ENCODE peak calls at places on chromosome 22, in four cellular contexts. Z is H1, D is K562, H is SK-N-SH. J is an unnamed sample.

GRCh38 chr22:30823015-30823370 is 128.3 kb downstream of the OSBP2 start:
- DNase-seq in Z (no peak), D (peak), H (peak), J (no peak)

GRCh38 chr22:31950226-31950625 is 5.9 kb downstream of the YWHAH start:
- DNase-seq in D (no peak), Z (no peak), H (no peak), J (no peak)

GRCh38 chr22:17921871-17922821 is 102.2 kb downstream of the MICAL3 start:
- DNase-seq in Z (peak), H (no peak), D (peak), J (no peak)

GRCh38 chr22:33450756-33451155 is 392.6 kb upstream of the SYN3 start:
- DNase-seq in H (no peak), Z (no peak), D (no peak), J (no peak)

GRCh38 chr22:33923660-33924246 is 3.5 kb upstream of the LARGE1 start:
- DNase-seq in Z (peak), D (peak), H (peak), J (peak)

GRCh38 chr22:45450931-45451651 is 37.6 kb downstream of the RIBC2 start:
- DNase-seq in D (no peak), H (no peak), Z (no peak), J (no peak)

GRCh38 chr22:43845981-43846380 is 16.3 kb downstream of the SULT4A1 start:
- DNase-seq in H (no peak), Z (no peak), D (no peak), J (no peak)

GRCh38 chr22:50059185-50059880 is 1.2 kb upstream of the TTLL8 start:
- DNase-seq in Z (no peak), D (peak), H (peak), J (no peak)

GRCh38 chr22:19886605-19887250 is 32.1 kb upstream of the GNB1L start:
- DNase-seq in H (no peak), Z (no peak), D (no peak), J (peak)

GRCh38 chr22:41501209-41501608 is 32.3 kb downstream of the ACO2 start:
- DNase-seq in D (no peak), Z (no peak), H (peak), J (peak)

GRCh38 chr22:20650294-20651207 is 123.4 kb upstream of the SERPIND1 start:
- DNase-seq in H (no peak), D (peak), Z (peak), J (no peak)

GRCh38 chr22:44186737-44187136 is 6.0 kb downstream of the PARVG start:
- DNase-seq in Z (no peak), D (no peak), H (no peak), J (no peak)

GRCh38 chr22:29816128-29816527 is 21.9 kb downstream of the ASCC2 start:
- DNase-seq in H (no peak), D (no peak), Z (no peak), J (no peak)

GRCh38 chr22:16959345-16959930 is 48.6 kb downstream of the GAB4 start:
- DNase-seq in Z (peak), H (no peak), D (peak), J (no peak)

GRCh38 chr22:41910050-41910598 is 4.8 kb downstream of the SHISA8 start:
- DNase-seq in Z (peak), D (no peak), H (peak), J (no peak)

GRCh38 chr22:36364255-36365019 is 23.3 kb downstream of the MYH9 start:
- DNase-seq in Z (no peak), H (no peak), D (no peak), J (no peak)

DNA sequence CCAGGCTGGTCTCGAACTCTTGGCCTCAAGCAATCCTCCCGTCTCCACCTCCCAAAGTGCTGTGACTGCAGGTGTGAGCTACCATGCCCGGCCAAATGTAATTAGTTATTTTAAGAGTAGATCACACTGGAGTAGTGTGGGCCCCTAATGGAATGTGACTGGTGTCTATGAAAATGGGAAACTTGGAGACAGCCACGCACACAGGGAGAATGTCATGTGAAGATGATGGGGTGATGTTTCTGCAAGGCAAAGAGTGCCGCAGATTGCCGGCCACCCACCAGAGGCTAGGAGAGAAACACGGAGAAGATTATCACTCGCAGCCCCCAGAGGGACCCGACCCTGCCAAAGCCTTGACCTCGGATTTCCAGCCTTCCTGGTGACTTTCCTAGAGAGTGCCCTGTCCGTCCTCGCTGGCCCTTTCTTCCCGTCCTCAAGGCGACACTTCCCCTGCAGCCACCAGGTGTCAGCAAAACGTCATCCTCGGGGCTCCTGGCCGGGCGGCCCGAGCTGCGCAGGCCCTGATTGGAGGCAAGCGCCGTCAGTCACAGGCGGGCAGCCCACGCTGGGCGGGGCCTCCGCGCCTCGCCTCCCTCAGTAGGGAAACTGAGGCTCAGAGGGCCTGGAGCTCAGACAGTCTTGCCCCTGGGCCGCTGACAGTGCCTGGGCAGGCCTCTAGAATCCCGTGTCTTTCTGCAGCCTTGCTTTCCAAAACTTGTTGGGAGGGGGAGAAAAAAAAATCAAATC is 16.3 kb downstream of the CRYBB2 start:
- DNase-seq in Z (peak), D (peak), H (peak), J (peak)
- TF ChIP-seq CTCF in Z (peak), D (peak), H (peak), J (peak)

GRCh38 chr22:46931414-46931813 is 169.0 kb downstream of the TBC1D22A start:
- DNase-seq in H (no peak), D (no peak), Z (peak), J (no peak)
- TF ChIP-seq GABPA in H (no peak), D (no peak), Z (no peak), J (no peak)

DNA sequence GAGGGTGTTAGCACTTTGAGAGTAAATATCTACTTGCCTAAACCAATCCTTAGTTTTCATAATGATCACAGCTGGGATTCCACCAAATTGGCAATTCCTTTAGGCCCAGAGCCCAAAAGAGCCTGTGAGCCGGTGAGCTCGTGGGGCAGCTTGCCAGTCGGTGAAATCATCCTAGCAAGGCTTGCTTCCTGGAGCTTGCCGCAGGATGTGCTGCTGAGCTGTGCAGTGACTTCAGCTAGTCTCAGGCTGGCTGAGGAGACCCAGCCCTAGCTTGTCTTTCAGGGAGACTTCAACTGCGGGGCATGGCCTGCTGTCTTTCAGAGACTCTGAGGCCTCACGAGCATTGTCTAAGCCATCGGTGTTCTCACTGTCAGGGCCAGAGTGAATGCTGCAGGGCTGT is 73.6 kb upstream of the SUSD2 start:
- DNase-seq in Z (no peak), D (no peak), H (no peak), J (no peak)
- TF ChIP-seq CTCF in Z (no peak), D (no peak), H (no peak), J (no peak)

GRCh38 chr22:25970348-25970995 is 198.8 kb upstream of the SEZ6L start:
- DNase-seq in H (no peak), D (no peak), Z (no peak), J (no peak)

GRCh38 chr22:25969286-25969685 is 200.0 kb upstream of the SEZ6L start:
- DNase-seq in Z (no peak), D (no peak), H (no peak), J (no peak)

GRCh38 chr22:25969901-25970300 is 199.4 kb upstream of the SEZ6L start:
- DNase-seq in H (no peak), D (no peak), Z (no peak), J (no peak)

GRCh38 chr22:25972397-25972796 is 196.9 kb upstream of the SEZ6L start:
- DNase-seq in Z (no peak), D (no peak), H (no peak), J (no peak)

GRCh38 chr22:25970996-25971811 is 198.1 kb upstream of the SEZ6L start:
- DNase-seq in D (no peak), H (no peak), Z (no peak), J (no peak)
- TF ChIP-seq GABPA in D (no peak), H (no peak), Z (no peak), J (no peak)

DNA sequence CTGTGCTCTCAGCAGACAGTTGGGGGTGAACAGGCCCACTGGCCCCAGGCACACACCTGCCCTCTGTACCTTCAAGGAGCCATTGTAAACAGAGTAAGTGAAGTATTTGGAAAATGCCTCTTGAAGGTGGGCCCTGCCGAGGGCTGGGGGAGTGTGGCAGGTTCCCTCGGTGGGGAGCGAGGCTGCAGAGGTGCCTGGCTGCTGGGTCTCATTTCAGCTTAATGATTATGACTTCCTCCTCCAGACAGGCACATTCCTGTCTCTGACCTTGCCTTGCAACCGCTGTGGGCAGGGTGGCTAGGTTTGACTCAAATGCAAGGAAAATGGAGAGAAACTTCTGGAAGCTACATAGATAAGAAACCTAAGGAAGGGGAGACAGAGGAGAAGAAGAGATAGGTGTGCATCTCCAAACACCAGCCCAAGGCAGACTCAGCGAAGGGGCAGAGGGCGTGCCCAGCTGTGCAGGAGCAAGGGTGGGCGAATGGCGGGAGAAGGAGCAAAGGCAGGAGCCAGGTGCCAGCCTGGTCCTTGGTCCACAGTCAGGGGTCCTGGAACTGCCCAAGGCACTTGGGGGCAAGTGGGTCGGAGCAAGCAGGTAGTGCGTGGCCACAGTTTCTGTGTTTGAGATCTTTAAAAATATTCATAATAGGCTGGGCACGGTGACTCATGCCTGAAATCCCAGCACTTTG is 14.0 kb downstream of the GRAMD4 start:
- DNase-seq in Z (no peak), D (no peak), H (no peak), J (no peak)
- TF ChIP-seq CTCF in Z (no peak), D (no peak), H (no peak), J (no peak)

DNA sequence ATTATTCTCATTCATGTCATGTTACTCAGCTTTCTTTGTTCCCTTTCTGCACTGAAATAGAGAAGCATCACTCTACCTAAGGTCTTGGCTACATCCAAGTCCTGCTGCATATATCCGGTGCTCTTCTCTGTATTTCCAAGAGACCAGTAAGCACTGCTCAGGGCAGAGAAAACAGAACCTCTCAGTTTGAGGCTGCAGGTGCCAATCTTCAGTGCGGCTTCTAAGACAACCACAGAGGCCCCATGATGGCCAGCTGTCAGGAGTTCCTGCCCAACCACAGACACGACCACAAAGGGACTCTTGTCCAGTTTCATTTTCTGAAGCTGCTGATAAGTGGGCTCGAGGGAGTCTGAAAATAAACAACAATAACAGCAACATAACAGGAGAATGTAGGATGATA is 378.4 kb upstream of the PITPNB start:
- DNase-seq in H (no peak), D (no peak), Z (no peak), J (no peak)
- TF ChIP-seq GABPA in H (no peak), D (no peak), Z (no peak), J (no peak)